ENCODE peak calls at places on chromosome 16, in ten cellular contexts. W is iPS DF 6.9, C is PC-3, O is Panc1, D is brain microvascular endothelial cell, N is HAP-1, X is K562, M is astrocyte of the cerebellum, L is GM23338, Z is left ventricle myocardium inferior. H is an unnamed sample.

GRCh38 chr16:57504001-57504400 is 17.7 kb upstream of the DOK4 start:
- DNase-seq in L (no peak), X (no peak), O (no peak), Z (no peak), W (no peak), C (no peak), M (no peak), D (no peak), N (no peak), H (no peak)

GRCh38 chr16:9124444-9124843 is 33.0 kb downstream of the HAPSTR1 start:
- DNase-seq in C (no peak), O (no peak), L (no peak), N (no peak), W (no peak), M (no peak), Z (no peak), X (no peak), D (no peak), H (no peak)

GRCh38 chr16:1923299-1924034 is 5.3 kb upstream of the HS3ST6 start:
- DNase-seq in W (peak), N (peak), O (no peak), X (peak), Z (no peak), D (no peak), L (peak), C (peak), M (no peak), H (no peak)

GRCh38 chr16:23408242-23409201 is 44.5 kb downstream of the COG7 start:
- DNase-seq in W (no peak), Z (peak), N (no peak), D (peak), C (peak), O (no peak), L (peak), X (no peak), M (no peak), H (peak)

GRCh38 chr16:9761870-9762269 is 420.4 kb downstream of the GRIN2A start:
- DNase-seq in L (no peak), N (no peak), Z (no peak), W (no peak), O (no peak), C (no peak), X (no peak), M (no peak), D (no peak), H (no peak)

GRCh38 chr16:72561-73537 is at the start of gene RHBDF1:
- DNase-seq in W (no peak), M (no peak), L (peak), X (peak), Z (peak), C (peak), N (peak), D (no peak), O (no peak), H (no peak)

GRCh38 chr16:20957153-20957552 is 56.6 kb downstream of the LYRM1 start:
- DNase-seq in M (no peak), N (no peak), O (no peak), W (no peak), C (no peak), Z (no peak), L (no peak), D (no peak), X (no peak), H (no peak)

GRCh38 chr16:22141746-22142145 is 20.6 kb upstream of the SDR42E2 start:
- DNase-seq in D (peak), L (peak), O (no peak), N (no peak), C (peak), X (peak), Z (no peak), W (peak), M (no peak), H (no peak)

GRCh38 chr16:627458-628239 is 3.1 kb upstream of the WFIKKN1 start:
- DNase-seq in N (no peak), D (no peak), O (no peak), Z (no peak), C (peak), M (no peak), X (peak), L (no peak), W (no peak), H (no peak)

GRCh38 chr16:84320511-84320910 is 25.8 kb downstream of the WFDC1 start:
- DNase-seq in L (no peak), Z (no peak), W (no peak), N (no peak), M (no peak), D (no peak), X (no peak), O (no peak), C (no peak), H (no peak)

GRCh38 chr16:78563905-78564304 is 464.5 kb downstream of the WWOX start:
- DNase-seq in Z (no peak), N (no peak), D (no peak), X (no peak), O (no peak), L (no peak), M (no peak), W (no peak), C (no peak), H (no peak)

GRCh38 chr16:13153696-13154095 is 252.3 kb downstream of the SHISA9 start:
- DNase-seq in C (no peak), M (no peak), L (no peak), D (no peak), O (no peak), Z (no peak), X (no peak), W (no peak), N (no peak), H (no peak)

GRCh38 chr16:554640-555413 is 5.4 kb upstream of the PRR35 start:
- DNase-seq in C (no peak), O (no peak), M (no peak), W (no peak), Z (no peak), L (no peak), X (no peak), N (no peak), D (no peak), H (peak)

GRCh38 chr16:7227193-7227825 is 105.3 kb upstream of the RBFOX1 start:
- DNase-seq in Z (no peak), M (no peak), N (no peak), O (no peak), L (peak), W (no peak), D (no peak), C (no peak), X (no peak), H (no peak)

GRCh38 chr16:24729243-24729966 is at the start of gene TNRC6A:
- DNase-seq in W (peak), X (peak), D (peak), Z (peak), C (peak), L (peak), N (peak), M (peak), O (no peak), H (peak)

GRCh38 chr16:55835578-55835977 is 2.7 kb upstream of the CES1 start:
- DNase-seq in D (no peak), N (no peak), W (no peak), Z (peak), X (no peak), M (no peak), C (no peak), L (no peak), O (no peak), H (no peak)

GRCh38 chr16:55830658-55831294 is 2.1 kb downstream of the CES1 start:
- DNase-seq in W (no peak), X (no peak), D (no peak), Z (no peak), M (no peak), N (no peak), O (no peak), C (no peak), L (no peak), H (no peak)

GRCh38 chr16:55832425-55832787 is 490 bp downstream of the CES1 start:
- DNase-seq in O (no peak), D (no peak), W (no peak), M (no peak), L (peak), Z (no peak), X (no peak), N (no peak), C (no peak), H (no peak)

GRCh38 chr16:55834044-55834443 is 1.1 kb upstream of the CES1 start:
- DNase-seq in C (no peak), D (no peak), L (no peak), N (no peak), M (no peak), W (no peak), Z (no peak), O (no peak), X (no peak), H (no peak)

GRCh38 chr16:55832788-55833583 is at the start of gene CES1:
- DNase-seq in L (peak), D (no peak), W (peak), M (no peak), N (no peak), O (no peak), Z (peak), X (no peak), C (no peak), H (no peak)
- H3K4me3 ChIP-seq in L (no peak), D (no peak), W (no peak), M (no peak), N (no peak), O (peak), Z (peak), X (no peak), C (no peak), H (no peak)

GRCh38 chr16:10817963-10818941 is at the start of gene TVP23A:
- DNase-seq in L (peak), N (no peak), M (no peak), O (no peak), D (no peak), X (peak), Z (no peak), W (peak), C (no peak), H (no peak)
- H3K4me3 ChIP-seq in L (peak), N (no peak), M (peak), O (no peak), D (no peak), X (peak), Z (peak), W (peak), C (no peak), H (no peak)

GRCh38 chr16:56367764-56368163 is 57.6 kb downstream of the AMFR start:
- DNase-seq in O (no peak), W (no peak), N (no peak), L (no peak), D (no peak), M (no peak), Z (no peak), C (no peak), X (no peak), H (no peak)
- H3K4me3 ChIP-seq in O (no peak), W (no peak), N (no peak), L (no peak), D (no peak), M (no peak), Z (no peak), C (no peak), X (no peak), H (no peak)

DNA sequence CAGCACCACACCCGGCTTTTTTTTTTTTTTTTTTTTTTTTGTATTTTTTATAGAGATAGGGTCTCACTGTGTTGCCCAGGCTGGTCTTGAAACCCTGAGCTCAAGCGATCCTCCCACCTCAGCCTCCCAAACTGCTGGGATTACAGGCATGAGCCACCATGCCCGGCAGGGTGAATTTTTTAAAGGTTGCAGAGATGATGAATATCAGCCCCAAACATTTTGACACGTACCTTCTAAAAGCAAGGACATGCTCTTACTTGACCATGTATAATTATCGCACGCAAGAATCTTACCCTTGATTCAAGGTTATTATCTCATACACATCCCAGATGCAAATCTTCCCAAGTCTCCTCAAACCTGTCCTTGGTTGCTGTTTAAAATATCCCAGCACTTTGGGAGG is 4.3 kb upstream of the FOXC2 start:
- DNase-seq in D (no peak), L (no peak), X (no peak), O (no peak), N (no peak), M (no peak), Z (no peak), C (no peak), W (no peak), H (no peak)
- H3K4me3 ChIP-seq in D (no peak), L (no peak), X (no peak), O (no peak), N (no peak), M (no peak), Z (no peak), C (no peak), W (no peak), H (no peak)

DNA sequence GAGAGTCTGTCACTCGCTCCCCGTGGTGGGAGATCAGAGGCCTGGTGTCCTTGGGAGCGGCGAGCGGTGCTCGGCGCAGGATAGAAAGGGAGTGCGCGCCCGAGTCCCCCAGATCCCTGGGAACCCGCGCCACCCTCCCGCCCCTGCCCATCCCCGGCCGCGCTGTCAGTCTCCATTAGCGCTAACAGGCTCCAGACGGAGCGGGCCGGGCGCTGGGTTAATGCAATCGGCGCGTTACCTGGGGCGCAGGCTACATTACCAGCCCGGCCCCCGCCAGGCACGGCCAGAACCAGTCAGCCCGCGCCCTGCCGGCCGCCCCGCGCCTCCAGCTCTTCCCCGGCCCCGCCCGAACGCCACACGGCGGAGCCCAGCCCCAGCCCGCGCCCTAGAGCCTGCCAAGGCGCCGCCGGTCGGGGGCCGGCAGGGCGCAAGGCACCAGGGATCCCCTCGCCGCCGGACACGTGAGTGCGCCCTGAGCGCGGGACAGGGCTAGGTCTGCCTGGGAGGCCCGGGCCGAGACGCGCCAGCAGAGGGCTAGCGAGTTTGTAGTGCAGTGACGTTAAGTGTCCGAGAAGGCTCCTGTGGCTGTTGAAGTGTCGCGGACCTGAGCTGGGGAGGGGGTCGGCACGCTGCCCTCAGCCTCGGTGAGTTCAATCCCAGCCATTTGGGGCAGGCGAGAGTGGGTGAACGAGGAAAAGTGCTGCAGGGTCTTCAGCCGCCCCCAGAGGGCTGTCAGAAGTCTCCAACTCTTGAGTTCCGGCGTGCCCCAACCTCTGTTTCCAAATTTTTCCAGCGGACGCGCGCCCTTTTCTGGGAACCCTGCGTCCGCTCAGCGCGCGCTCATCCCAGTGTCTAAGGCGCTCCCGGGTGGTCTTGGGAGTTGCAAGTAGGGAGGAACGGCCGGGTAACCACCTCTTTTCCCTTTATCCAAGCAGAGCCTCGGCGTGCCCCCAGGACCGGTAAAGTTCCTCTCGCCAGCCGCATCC is at the start of gene SLC6A2:
- DNase-seq in C (no peak), X (no peak), L (peak), W (no peak), N (no peak), O (no peak), M (no peak), Z (peak), D (no peak), H (no peak)
- H3K4me3 ChIP-seq in C (no peak), X (no peak), L (peak), W (peak), N (no peak), O (peak), M (no peak), Z (peak), D (no peak), H (no peak)

GRCh38 chr16:67560827-67561342 is 1.4 kb upstream of the CTCF start:
- DNase-seq in C (peak), D (no peak), Z (no peak), N (no peak), M (no peak), X (no peak), W (no peak), L (no peak), O (no peak), H (no peak)
- H3K4me3 ChIP-seq in C (peak), D (no peak), Z (peak), N (peak), M (peak), X (peak), W (no peak), L (peak), O (peak), H (no peak)